ENCODE peak calls at places on chromosomes 7 and 10, in ten cellular contexts. J is activated effector memory CD4-positive, alpha-beta T cell treated with Interleukin-2 at 50 U/mL for 16 hours; X is EL; C is NCI-H1105; M is left colon; P is GM19239; K is posterior cingulate gyrus; Z is fibroblast of mammary gland; T is renal cortical epithelial cell; A is retinal pigment epithelial cell. Y is an unnamed sample.

GRCh38 chr7:81801532-81801931 is 31.7 kb upstream of the HGF start:
- DNase-seq in K (no peak), C (no peak), A (no peak), Z (no peak), J (no peak), M (no peak), P (no peak), X (no peak), T (no peak), Y (no peak)

GRCh38 chr10:6231146-6231545 is 28.4 kb downstream of the PFKFB3 start:
- DNase-seq in P (no peak), J (no peak), A (no peak), M (no peak), T (no peak), K (no peak), Z (no peak), X (no peak), C (no peak), Y (no peak)

GRCh38 chr10:84903320-84903719 is 574.9 kb downstream of the CCSER2 start:
- DNase-seq in X (no peak), M (no peak), P (no peak), J (no peak), C (no peak), Z (no peak), K (no peak), T (no peak), A (no peak), Y (no peak)

GRCh38 chr10:89665302-89665701 is 20.3 kb upstream of the PANK1 start:
- DNase-seq in M (no peak), P (no peak), C (no peak), J (no peak), K (no peak), Z (no peak), T (no peak), X (no peak), A (no peak), Y (no peak)

GRCh38 chr10:3098689-3099088 is 31.3 kb downstream of the PFKP start:
- DNase-seq in X (no peak), J (no peak), C (no peak), M (no peak), Z (no peak), A (no peak), K (no peak), P (no peak), T (no peak), Y (no peak)

GRCh38 chr7:11298220-11298619 is 324.5 kb downstream of the PHF14 start:
- DNase-seq in P (no peak), M (no peak), Z (no peak), T (no peak), J (no peak), K (no peak), X (no peak), C (no peak), A (no peak), Y (no peak)

GRCh38 chr7:134307320-134307719 is 9.4 kb downstream of the SLC35B4 start:
- DNase-seq in Z (peak), X (peak), K (no peak), M (no peak), J (no peak), C (no peak), A (no peak), T (no peak), P (no peak), Y (no peak)

GRCh38 chr7:562789-563628 is 43.4 kb upstream of the PDGFA start:
- DNase-seq in Z (no peak), A (no peak), X (no peak), C (no peak), J (no peak), T (no peak), K (no peak), P (no peak), M (no peak), Y (no peak)

GRCh38 chr7:156735861-156736260 is 95.3 kb downstream of the RNF32 start:
- DNase-seq in C (no peak), Z (peak), X (no peak), J (no peak), K (no peak), T (no peak), M (no peak), P (no peak), A (no peak), Y (peak)

GRCh38 chr10:52663161-52663560 is 109.4 kb downstream of the MBL2 start:
- DNase-seq in Z (no peak), M (no peak), C (no peak), T (no peak), K (no peak), P (no peak), A (no peak), X (no peak), J (no peak), Y (no peak)

GRCh38 chr10:112872728-112873127 is 77.3 kb upstream of the TCF7L2 start:
- DNase-seq in Z (peak), T (no peak), M (no peak), A (no peak), K (no peak), C (no peak), P (no peak), J (no peak), X (no peak), Y (no peak)

GRCh38 chr10:86110156-86110786 is 256.3 kb downstream of the GRID1 start:
- DNase-seq in M (no peak), X (no peak), T (no peak), K (no peak), Z (no peak), A (no peak), P (no peak), C (no peak), J (no peak), Y (no peak)

GRCh38 chr10:71408436-71409225 is 11.9 kb downstream of the CDH23 start:
- DNase-seq in T (no peak), X (no peak), P (no peak), M (no peak), C (no peak), K (no peak), A (no peak), Z (no peak), J (no peak), Y (no peak)

GRCh38 chr7:77351539-77352004 is 64.6 kb downstream of the GSAP start:
- DNase-seq in X (no peak), P (peak), Z (no peak), J (peak), M (peak), K (no peak), T (no peak), A (no peak), C (no peak), Y (no peak)

GRCh38 chr7:92641921-92642511 is 51.8 kb upstream of the FAM133B start:
- DNase-seq in M (no peak), J (peak), Z (peak), X (peak), A (no peak), K (no peak), P (no peak), C (no peak), T (peak), Y (peak)

GRCh38 chr10:116444527-116445142 is 17.0 kb downstream of the PNLIPRP3 start:
- DNase-seq in T (peak), X (peak), P (peak), A (no peak), C (no peak), K (no peak), M (no peak), Z (peak), J (no peak), Y (peak)

GRCh38 chr10:35462491-35462934 is 126.2 kb downstream of the CCNY start:
- DNase-seq in M (no peak), P (peak), J (no peak), T (no peak), C (no peak), Z (no peak), A (no peak), K (no peak), X (no peak), Y (no peak)

GRCh38 chr7:1746491-1746975 is 76.5 kb downstream of the ELFN1 start:
- DNase-seq in C (no peak), T (no peak), M (no peak), A (no peak), K (no peak), Z (no peak), J (no peak), X (no peak), P (no peak), Y (no peak)

GRCh38 chr10:14487511-14487909 is 156.8 kb upstream of the FRMD4A start:
- DNase-seq in X (no peak), J (no peak), K (no peak), Z (peak), T (no peak), C (no peak), M (no peak), P (no peak), A (peak), Y (no peak)